ENCODE peak calls at places on chromosomes 6 and 20, in nine cellular contexts. W, K, G, J, B, N, Y, A and H are unnamed samples.

GRCh38 chr6:6781172-6781876 is 192.8 kb downstream of the LY86 start:
- DNase-seq in G (no peak), B (peak; percentile 74), A (no peak), K (no peak), W (no peak), J (peak; percentile 88), N (no peak), Y (no peak), H (no peak)

GRCh38 chr20:32521780-32522524 is 63.2 kb downstream of the NOL4L start:
- DNase-seq in K (no peak), J (peak; percentile 42), W (peak; percentile 69), A (peak; percentile 55), N (peak; percentile 49), Y (peak; percentile 89), G (peak; percentile 82), B (peak; percentile 75), H (peak; percentile 64)

GRCh38 chr6:25286891-25287290 is 7.7 kb downstream of the CARMIL1 start:
- DNase-seq in B (no peak), N (no peak), Y (no peak), J (no peak), K (no peak), G (no peak), A (no peak), W (no peak), H (no peak)

GRCh38 chr6:26311012-26311384 is 54.0 kb upstream of the BTN3A2 start:
- DNase-seq in J (peak; percentile 74), B (no peak), A (no peak), Y (peak; percentile 30), K (no peak), W (peak; percentile 45), G (no peak), N (no peak), H (no peak)

GRCh38 chr6:75735491-75736186 is 13.4 kb upstream of the MYO6 start:
- DNase-seq in Y (no peak), N (no peak), J (peak; percentile 52), G (no peak), A (no peak), W (no peak), K (no peak), B (no peak), H (no peak)

GRCh38 chr6:30447237-30447636 is 42.1 kb upstream of the HLA-E start:
- DNase-seq in B (no peak), W (no peak), N (no peak), A (no peak), Y (peak; percentile 35), J (peak; percentile 45), G (no peak), K (no peak), H (no peak)

GRCh38 chr20:18628330-18628941 is 40.6 kb downstream of the DTD1 start:
- DNase-seq in N (no peak), J (no peak), Y (peak; percentile 37), W (peak; percentile 38), G (peak; percentile 55), A (no peak), K (no peak), B (peak; percentile 60), H (no peak)

GRCh38 chr6:117444600-117444999 is 18.9 kb upstream of the ROS1 start:
- DNase-seq in J (peak; percentile 91), Y (no peak), B (no peak), W (no peak), N (no peak), K (no peak), G (no peak), A (no peak), H (no peak)

GRCh38 chr6:138339024-138339423 is 38.7 kb upstream of the SMIM28 start:
- DNase-seq in A (no peak), N (no peak), K (no peak), B (no peak), W (no peak), J (no peak), Y (no peak), G (no peak), H (no peak)

GRCh38 chr6:127058027-127058426 is 60.4 kb upstream of the RSPO3 start:
- DNase-seq in Y (no peak), K (no peak), A (no peak), G (no peak), N (no peak), B (no peak), W (no peak), J (peak; percentile 64), H (no peak)

GRCh38 chr6:131183427-131184095 is 48.3 kb downstream of the AKAP7 start:
- DNase-seq in J (no peak), A (no peak), B (no peak), K (no peak), N (no peak), W (no peak), G (no peak), Y (no peak), H (no peak)

GRCh38 chr6:131177996-131178395 is 42.7 kb downstream of the AKAP7 start:
- DNase-seq in N (no peak), B (no peak), W (no peak), G (no peak), J (no peak), Y (no peak), A (no peak), K (no peak), H (no peak)

DNA sequence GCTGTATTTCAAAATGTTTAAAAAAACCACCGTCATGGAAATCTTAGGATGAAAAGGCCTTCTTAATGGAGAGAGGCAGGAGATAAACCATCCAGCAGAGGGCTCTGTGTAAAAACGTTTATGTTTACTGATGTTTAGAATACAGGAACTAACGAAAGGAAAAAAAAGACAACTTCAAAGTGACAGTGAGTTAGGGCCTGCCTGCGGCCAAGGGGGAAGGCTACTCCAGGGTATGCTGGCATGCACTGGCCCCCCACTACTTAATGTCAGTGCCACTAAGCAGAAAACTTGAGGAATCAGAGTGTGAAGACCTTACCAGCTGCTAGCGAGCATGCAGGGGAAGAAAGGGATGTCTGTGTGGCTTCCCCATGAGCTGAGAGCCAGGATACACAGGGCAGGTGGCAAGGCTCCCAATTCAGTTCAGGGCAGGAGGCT is 47.7 kb downstream of the AKAP7 start:
- DNase-seq in N (no peak), J (peak; percentile 47), W (no peak), G (peak; percentile 51), Y (peak; percentile 13), K (no peak), A (peak; percentile 47), B (no peak), H (no peak)
- TF ChIP-seq CTCF in N (peak; percentile 48), J (peak; percentile 53), W (peak; percentile 23), G (peak; percentile 62), Y (peak; percentile 44), K (peak; percentile 63), A (peak; percentile 52), B (no peak), H (peak; percentile 43)

GRCh38 chr6:28985396-28986164 is 19.5 kb downstream of the ZNF311 start:
- DNase-seq in W (peak; percentile 88), J (peak; percentile 99), B (peak; percentile 84), K (no peak), Y (peak; percentile 77), G (peak; percentile 86), A (no peak), N (peak; percentile 71), H (no peak)

GRCh38 chr6:28983838-28984237 is 21.3 kb downstream of the ZNF311 start:
- DNase-seq in K (no peak), Y (no peak), W (no peak), B (no peak), A (no peak), J (no peak), N (no peak), G (no peak), H (no peak)

DNA sequence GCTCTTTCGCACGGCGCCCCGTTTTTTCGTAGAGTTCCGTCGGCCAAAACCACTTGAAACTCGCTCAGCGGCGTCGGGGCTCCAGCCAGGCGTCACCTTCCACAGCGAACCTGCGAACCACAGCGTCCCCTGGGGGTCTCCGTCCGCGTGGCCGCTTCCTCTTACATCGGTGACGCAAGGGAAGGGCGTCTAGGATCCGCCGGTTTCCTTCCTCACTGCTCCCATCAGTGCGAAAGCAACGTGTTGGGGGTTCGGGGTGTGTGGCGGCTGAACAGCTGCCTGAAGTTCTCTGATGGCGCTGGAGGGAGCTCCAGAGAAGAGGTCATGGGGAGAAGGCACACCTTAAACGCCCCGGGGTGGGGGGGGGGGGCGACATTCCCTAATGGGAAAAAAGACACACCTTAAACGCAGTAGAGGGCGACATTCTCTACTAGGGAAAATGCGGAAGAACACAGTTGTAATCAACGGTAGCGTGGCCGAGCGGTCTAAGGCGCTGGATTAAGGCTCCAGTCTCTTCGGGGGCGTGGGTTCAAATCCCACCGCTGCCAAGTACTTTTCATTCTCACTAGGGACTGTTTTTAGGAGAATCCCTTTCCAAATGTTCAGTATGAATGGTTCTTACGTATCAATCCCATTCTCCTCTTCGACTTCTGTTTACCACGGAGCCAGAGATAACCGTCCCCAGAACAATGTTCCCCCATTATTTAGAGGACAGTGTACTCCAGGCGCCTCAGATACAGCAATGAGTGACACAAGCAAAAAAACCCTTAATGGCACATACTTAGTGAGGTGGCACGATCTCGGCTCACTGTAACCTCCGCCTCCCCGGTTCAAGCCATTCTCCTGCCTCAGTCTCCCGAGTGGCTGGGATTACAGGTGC is 16.3 kb downstream of the ZNF311 start:
- DNase-seq in W (peak; percentile 85), A (peak; percentile 73), K (peak; percentile 54), Y (peak; percentile 84), B (no peak), G (peak; percentile 79), J (peak; percentile 83), N (peak; percentile 36), H (peak; percentile 71)
- TF ChIP-seq CTCF in W (no peak), A (peak; percentile 71), K (peak; percentile 64), Y (peak; percentile 65), B (no peak), G (peak; percentile 44), J (peak; percentile 44), N (peak; percentile 38), H (peak; percentile 69)

GRCh38 chr6:98295776-98296175 is 538.6 kb upstream of the POU3F2 start:
- DNase-seq in J (no peak), B (no peak), Y (peak; percentile 6), K (no peak), G (no peak), W (no peak), N (no peak), A (no peak), H (no peak)

GRCh38 chr6:98287876-98288275 is 546.5 kb upstream of the POU3F2 start:
- DNase-seq in W (no peak), B (no peak), N (no peak), G (no peak), K (no peak), J (no peak), Y (no peak), A (no peak), H (no peak)

GRCh38 chr6:98292812-98293211 is 541.6 kb upstream of the POU3F2 start:
- DNase-seq in N (no peak), W (no peak), Y (no peak), A (no peak), J (no peak), K (no peak), G (no peak), B (no peak), H (no peak)
- TF ChIP-seq CTCF in N (no peak), W (no peak), Y (no peak), A (no peak), J (no peak), K (no peak), G (no peak), B (no peak), H (no peak)

DNA sequence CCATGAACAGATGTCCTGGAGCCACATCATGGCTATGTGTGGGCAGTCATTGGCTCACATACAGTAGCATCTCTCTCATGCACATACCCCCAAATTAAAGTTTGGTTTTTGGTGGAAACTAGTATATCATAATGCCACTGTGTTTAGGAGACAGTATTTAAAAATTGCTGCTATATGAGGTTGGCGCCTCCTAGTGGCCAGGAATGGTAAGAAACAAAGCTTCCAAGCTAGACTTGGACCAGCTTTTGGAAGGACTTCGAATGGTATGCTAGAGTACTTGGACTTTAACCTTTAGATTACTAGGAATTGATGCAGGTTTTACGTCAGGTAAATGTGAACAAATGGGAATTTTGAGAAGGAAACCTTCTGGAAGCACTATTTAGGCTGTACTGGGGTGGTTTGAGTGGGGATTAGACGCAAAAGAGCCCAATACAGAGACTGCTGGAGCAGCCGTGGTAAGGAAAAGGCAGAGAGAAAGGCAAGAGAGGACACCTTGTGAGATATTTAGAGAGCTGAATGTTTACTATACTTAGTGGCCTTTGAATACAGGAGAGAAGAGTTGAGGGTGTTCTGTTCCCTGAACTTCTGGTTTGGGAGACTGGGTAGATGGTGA is 23.8 kb downstream of the PRSS35 start:
- DNase-seq in N (no peak), B (no peak), G (peak; percentile 81), Y (peak; percentile 68), K (no peak), A (peak; percentile 47), W (peak; percentile 64), J (peak; percentile 62), H (no peak)
- TF ChIP-seq CTCF in N (peak; percentile 53), B (no peak), G (peak; percentile 61), Y (peak; percentile 72), K (peak; percentile 63), A (peak; percentile 69), W (peak; percentile 63), J (peak; percentile 90), H (peak; percentile 97)